ENCODE peak calls at places on chromosomes 4 and X, in five cellular contexts. U, R, L, C and X are unnamed samples.

GRCh38 chr4:128310266-128310697 is 22.7 kb upstream of the PGRMC2 start:
- DNase-seq in U (peak), R (no peak), L (no peak), C (peak), X (peak)

GRCh38 chrX:38458071-38458470 is 103.3 kb upstream of the TSPAN7 start:
- DNase-seq in U (no peak), R (no peak), L (no peak), C (no peak), X (no peak)

GRCh38 chr4:183591301-183591700 is 67.7 kb downstream of the RWDD4 start:
- DNase-seq in U (no peak), R (no peak), L (no peak), C (no peak), X (no peak)

GRCh38 chrX:70437921-70438665 is 6.5 kb upstream of the DLG3 start:
- DNase-seq in U (no peak), R (no peak), L (no peak), C (no peak), X (no peak)

GRCh38 chr4:188779586-188779985 is 640.3 kb downstream of the TRIML1 start:
- DNase-seq in U (no peak), R (no peak), L (no peak), C (no peak), X (no peak)

GRCh38 chr4:76251448-76252270 is at the start of gene FAM47E:
- DNase-seq in U (peak), R (peak), L (peak), C (peak), X (peak)

GRCh38 chr4:24067781-24068193 is 177.9 kb upstream of the PPARGC1A start:
- DNase-seq in U (peak), R (no peak), L (peak), C (no peak), X (no peak)

GRCh38 chr4:16597829-16598228 is 300.6 kb downstream of the LDB2 start:
- DNase-seq in U (no peak), R (no peak), L (no peak), C (no peak), X (no peak)

GRCh38 chr4:2734618-2735017 is 21.5 kb downstream of the TNIP2 start:
- DNase-seq in U (no peak), R (no peak), L (no peak), C (no peak), X (no peak)

GRCh38 chrX:18994713-18995112 is 10.8 kb upstream of the PHKA2 start:
- DNase-seq in U (no peak), R (no peak), L (no peak), C (no peak), X (no peak)

GRCh38 chrX:108225456-108225730 is 133.8 kb downstream of the ATG4A start:
- DNase-seq in U (no peak), R (no peak), L (no peak), C (no peak), X (no peak)

GRCh38 chrX:68865300-68865699 is 36.5 kb downstream of the EFNB1 start:
- DNase-seq in U (no peak), R (no peak), L (no peak), C (no peak), X (no peak)

GRCh38 chrX:11564546-11564945 is 101.2 kb downstream of the ARHGAP6 start:
- DNase-seq in U (no peak), R (no peak), L (no peak), C (no peak), X (no peak)

GRCh38 chr4:77157859-77158486 is 966 bp downstream of the CCNG2 start:
- DNase-seq in U (peak), R (peak), L (peak), C (peak), X (peak)

GRCh38 chr4:15010038-15010585 is 7.8 kb downstream of the CPEB2 start:
- DNase-seq in U (no peak), R (no peak), L (no peak), C (no peak), X (no peak)

GRCh38 chr4:19700951-19701350 is 550.8 kb upstream of the SLIT2 start:
- DNase-seq in U (no peak), R (no peak), L (no peak), C (no peak), X (no peak)

GRCh38 chr4:144403903-144404302 is 242.1 kb upstream of the HHIP start:
- DNase-seq in U (no peak), R (no peak), L (no peak), C (no peak), X (no peak)
- H3K27ac ChIP-seq in U (no peak), R (no peak), L (no peak), C (no peak), X (no peak)

GRCh38 chr4:53906786-53907185 is 157.6 kb downstream of the CHIC2 start:
- DNase-seq in U (no peak), R (no peak), L (no peak), C (no peak), X (no peak)

GRCh38 chr4:53905935-53906377 is 158.4 kb downstream of the CHIC2 start:
- DNase-seq in U (peak), R (no peak), L (peak), C (no peak), X (peak)

GRCh38 chr4:53905281-53905934 is 159.0 kb downstream of the CHIC2 start:
- DNase-seq in U (no peak), R (no peak), L (no peak), C (no peak), X (no peak)

GRCh38 chr4:53907772-53908171 is 156.6 kb downstream of the CHIC2 start:
- DNase-seq in U (no peak), R (no peak), L (no peak), C (no peak), X (no peak)

DNA sequence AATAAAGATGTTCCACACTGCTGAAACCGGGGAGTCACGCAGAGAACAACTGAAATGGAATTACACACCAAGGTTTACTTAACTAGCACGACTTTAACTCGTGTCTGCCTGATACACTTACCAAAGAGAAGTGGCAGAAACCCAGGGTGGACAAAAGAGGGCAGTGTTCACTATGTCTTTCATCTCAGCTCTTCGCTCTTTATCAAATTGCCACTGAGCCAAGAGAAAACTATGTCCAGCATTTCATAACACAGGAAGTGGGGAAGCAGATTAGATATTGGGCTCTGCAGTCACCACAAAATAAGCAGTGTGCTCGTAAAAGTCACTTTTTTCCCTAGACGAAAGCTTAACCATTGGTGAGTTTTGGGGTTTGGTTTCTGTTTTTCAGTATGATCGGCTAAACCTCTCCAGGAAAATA is 155.7 kb downstream of the CHIC2 start:
- DNase-seq in U (peak), R (no peak), L (peak), C (no peak), X (no peak)
- H3K27ac ChIP-seq in U (peak), R (no peak), L (no peak), C (no peak), X (peak)

GRCh38 chr4:11635336-11635735 is 206.6 kb upstream of the HS3ST1 start:
- DNase-seq in U (no peak), R (no peak), L (no peak), C (no peak), X (no peak)
- H3K27ac ChIP-seq in U (no peak), R (no peak), L (no peak), C (no peak), X (no peak)

GRCh38 chr4:17812801-17813200 is 2.0 kb downstream of the NCAPG start:
- DNase-seq in U (no peak), R (no peak), L (no peak), C (no peak), X (no peak)

GRCh38 chr4:17812125-17812524 is 1.3 kb downstream of the NCAPG start:
- DNase-seq in U (no peak), R (no peak), L (no peak), C (no peak), X (no peak)

GRCh38 chr4:17817027-17817426 is 6.2 kb downstream of the NCAPG start:
- DNase-seq in U (no peak), R (no peak), L (no peak), C (no peak), X (no peak)

GRCh38 chr4:17816142-17816541 is 5.4 kb downstream of the NCAPG start:
- DNase-seq in U (no peak), R (no peak), L (no peak), C (no peak), X (no peak)

GRCh38 chr4:17814140-17814539 is 3.4 kb downstream of the NCAPG start:
- DNase-seq in U (no peak), R (no peak), L (no peak), C (no peak), X (no peak)
- H3K27ac ChIP-seq in U (no peak), R (no peak), L (no peak), C (no peak), X (no peak)

GRCh38 chr4:108152980-108153379 is 15.8 kb downstream of the LEF1 start:
- DNase-seq in U (no peak), R (no peak), L (no peak), C (no peak), X (no peak)
- H3K27ac ChIP-seq in U (no peak), R (no peak), L (no peak), C (no peak), X (no peak)

GRCh38 chrX:13894888-13895564 is 78.1 kb upstream of the GPM6B start:
- DNase-seq in U (no peak), R (no peak), L (no peak), C (no peak), X (no peak)
- H3K27ac ChIP-seq in U (no peak), R (peak), L (no peak), C (no peak), X (no peak)

DNA sequence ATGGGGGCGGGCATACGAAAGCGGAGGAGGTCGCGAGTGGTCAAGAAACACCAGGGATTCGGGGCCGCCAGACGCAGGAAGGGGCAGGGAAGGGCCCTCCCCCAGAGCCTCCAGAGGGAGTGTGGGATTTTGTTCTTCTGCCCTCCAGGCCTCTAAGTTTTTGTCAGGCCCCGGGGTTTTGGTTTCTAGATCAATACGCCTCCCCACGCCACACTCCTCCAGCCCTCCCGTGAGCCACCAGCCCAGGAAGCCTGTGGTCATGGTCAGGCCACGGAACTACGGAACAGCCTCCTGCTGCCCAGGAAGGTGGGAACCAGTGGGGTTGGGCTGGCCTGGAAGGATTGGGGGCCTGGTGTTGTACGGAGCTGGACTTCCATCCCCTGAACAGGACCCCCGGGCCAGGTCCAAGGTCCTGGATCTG is 38.4 kb downstream of the CPLX1 start:
- DNase-seq in U (no peak), R (no peak), L (no peak), C (no peak), X (peak)
- H3K27ac ChIP-seq in U (no peak), R (no peak), L (no peak), C (no peak), X (no peak)

DNA sequence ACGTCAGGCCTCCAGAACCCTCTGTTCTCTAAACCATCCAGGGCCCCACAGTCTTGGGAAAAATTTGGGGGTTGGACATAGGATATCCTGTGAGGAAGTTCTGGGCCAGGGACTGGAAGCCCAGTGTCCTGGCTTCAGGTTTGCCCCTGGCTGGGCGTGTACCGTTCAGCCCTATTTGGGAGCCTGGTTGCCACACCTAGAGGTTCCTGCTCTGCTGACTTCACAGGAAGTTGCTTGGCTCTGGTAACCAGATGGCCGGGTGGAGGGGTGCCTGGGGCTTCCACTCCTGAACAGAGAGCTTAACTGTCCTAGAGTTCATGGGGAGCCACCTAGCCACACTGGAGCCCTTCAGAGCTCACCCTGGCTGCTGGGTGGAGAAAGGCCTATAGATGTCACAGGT is 1.1 kb downstream of the TAFAZZIN start:
- DNase-seq in U (peak), R (no peak), L (no peak), C (no peak), X (no peak)
- H3K27ac ChIP-seq in U (peak), R (no peak), L (peak), C (peak), X (peak)